ENCODE peak calls at places on chromosomes 3 and 15, in nine cellular contexts. S, L, Z, W, F, X, V, I and A are unnamed samples.

GRCh38 chr3:129224984-129225393 is 24.4 kb upstream of the COPG1 start:
- DNase-seq in V (peak; percentile 86), X (peak; percentile 71), I (peak; percentile 87), Z (peak; percentile 87), L (peak; percentile 99), W (peak; percentile 59), S (peak; percentile 92), F (peak; percentile 86), A (peak; percentile 36)

GRCh38 chr3:127964816-127965215 is 49.8 kb downstream of the KBTBD12 start:
- DNase-seq in V (no peak), S (no peak), L (peak; percentile 57), W (no peak), X (no peak), Z (no peak), I (no peak), F (no peak), A (no peak)

GRCh38 chr3:31848163-31848848 is 132.8 kb downstream of the OSBPL10 start:
- DNase-seq in F (no peak), W (no peak), V (no peak), X (no peak), Z (no peak), I (no peak), S (peak; percentile 18), L (no peak), A (no peak)

GRCh38 chr3:142910280-142910679 is 21.4 kb upstream of the PCOLCE2 start:
- DNase-seq in S (no peak), V (no peak), I (no peak), W (no peak), F (no peak), X (no peak), L (no peak), Z (no peak), A (no peak)

GRCh38 chr3:179174898-179175297 is 26.7 kb downstream of the PIK3CA start:
- DNase-seq in L (no peak), W (no peak), S (no peak), I (no peak), Z (no peak), F (no peak), V (no peak), X (peak; percentile 26), A (no peak)

GRCh38 chr3:134336587-134336986 is 37.7 kb downstream of the AMOTL2 start:
- DNase-seq in S (no peak), F (no peak), W (no peak), V (no peak), I (no peak), Z (no peak), L (no peak), X (no peak), A (no peak)

GRCh38 chr15:90000175-90000923 is 775 bp upstream of the ZNF710 start:
- DNase-seq in I (peak; percentile 87), L (no peak), V (no peak), F (peak; percentile 74), W (no peak), S (no peak), X (peak; percentile 37), Z (peak; percentile 29), A (peak; percentile 50)

GRCh38 chr3:73868688-73869315 is 244.1 kb upstream of the PDZRN3 start:
- DNase-seq in Z (no peak), L (no peak), F (peak; percentile 15), I (no peak), X (peak; percentile 5), V (peak; percentile 16), W (peak; percentile 79), S (peak; percentile 12), A (peak; percentile 1)

GRCh38 chr3:13040381-13041074 is 32.7 kb downstream of the IQSEC1 start:
- DNase-seq in X (no peak), Z (no peak), L (no peak), I (peak; percentile 92), S (no peak), V (no peak), W (no peak), F (no peak), A (peak; percentile 28)

GRCh38 chr15:62440310-62440709 is 275.2 kb upstream of the C2CD4B start:
- DNase-seq in X (no peak), V (no peak), L (no peak), Z (no peak), I (no peak), S (no peak), W (no peak), F (no peak), A (no peak)

GRCh38 chr3:71066356-71066755 is 517.2 kb downstream of the FOXP1 start:
- DNase-seq in I (no peak), F (peak; percentile 61), V (no peak), W (no peak), X (peak; percentile 62), L (no peak), Z (peak; percentile 44), S (no peak), A (no peak)

GRCh38 chr3:115401298-115401697 is 222.0 kb upstream of the GAP43 start:
- DNase-seq in L (no peak), W (no peak), I (no peak), Z (no peak), X (peak; percentile 61), F (no peak), S (no peak), V (peak; percentile 23), A (no peak)

GRCh38 chr3:132417695-132418520 is 606 bp downstream of the DNAJC13 start:
- DNase-seq in W (peak; percentile 33), V (peak; percentile 57), F (peak; percentile 88), Z (peak; percentile 48), X (peak; percentile 86), I (no peak), S (peak; percentile 53), L (peak; percentile 20), A (peak; percentile 77)

GRCh38 chr3:59809016-59809415 is 759.2 kb upstream of the CFAP20DC start:
- DNase-seq in W (no peak), S (no peak), I (no peak), L (no peak), F (no peak), Z (no peak), X (no peak), V (peak; percentile 5), A (no peak)

GRCh38 chr3:172061724-172062184 is 22.4 kb downstream of the FNDC3B start:
- DNase-seq in F (peak; percentile 76), L (no peak), I (no peak), S (peak; percentile 88), X (peak; percentile 69), Z (no peak), V (peak; percentile 33), W (no peak), A (no peak)

GRCh38 chr3:52775877-52776276 is 1.5 kb upstream of the ITIH1 start:
- DNase-seq in X (no peak), F (no peak), I (no peak), V (no peak), W (no peak), S (peak; percentile 39), L (no peak), Z (no peak), A (no peak)

GRCh38 chr3:151864423-151865101 is 8.9 kb upstream of the SUCNR1 start:
- DNase-seq in L (no peak), S (no peak), Z (no peak), W (no peak), I (no peak), F (peak; percentile 55), X (peak; percentile 84), V (peak; percentile 45), A (peak; percentile 12)

GRCh38 chr3:69251078-69251805 is 128.8 kb upstream of the LMOD3 start:
- DNase-seq in L (no peak), I (no peak), V (no peak), W (no peak), Z (no peak), F (no peak), S (no peak), X (no peak), A (no peak)

DNA sequence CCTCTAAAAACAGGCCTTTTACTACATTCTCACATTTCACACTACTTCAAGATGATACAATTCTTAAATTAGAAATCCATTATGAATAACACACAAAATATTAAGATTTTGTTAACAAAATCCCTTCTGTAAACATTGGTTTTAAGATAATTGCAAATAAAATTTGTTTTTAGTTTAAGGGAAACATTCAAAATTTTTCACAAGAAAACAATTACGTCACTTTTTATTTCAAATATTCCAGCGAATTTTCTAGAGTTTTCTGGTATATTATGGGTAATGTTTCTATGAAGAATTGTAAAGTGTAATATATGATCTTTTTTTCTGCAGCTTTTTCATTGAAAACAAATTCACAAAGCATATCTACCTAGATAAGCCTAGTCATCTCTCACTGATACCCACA is 5.9 kb downstream of the ARPP21 start:
- DNase-seq in I (no peak), W (no peak), L (no peak), X (no peak), Z (no peak), F (no peak), V (no peak), S (no peak), A (no peak)
- TF ChIP-seq POLR2A in I (no peak), W (no peak), L (no peak), X (no peak), Z (no peak), F (no peak), V (no peak), S (no peak), A (no peak)

DNA sequence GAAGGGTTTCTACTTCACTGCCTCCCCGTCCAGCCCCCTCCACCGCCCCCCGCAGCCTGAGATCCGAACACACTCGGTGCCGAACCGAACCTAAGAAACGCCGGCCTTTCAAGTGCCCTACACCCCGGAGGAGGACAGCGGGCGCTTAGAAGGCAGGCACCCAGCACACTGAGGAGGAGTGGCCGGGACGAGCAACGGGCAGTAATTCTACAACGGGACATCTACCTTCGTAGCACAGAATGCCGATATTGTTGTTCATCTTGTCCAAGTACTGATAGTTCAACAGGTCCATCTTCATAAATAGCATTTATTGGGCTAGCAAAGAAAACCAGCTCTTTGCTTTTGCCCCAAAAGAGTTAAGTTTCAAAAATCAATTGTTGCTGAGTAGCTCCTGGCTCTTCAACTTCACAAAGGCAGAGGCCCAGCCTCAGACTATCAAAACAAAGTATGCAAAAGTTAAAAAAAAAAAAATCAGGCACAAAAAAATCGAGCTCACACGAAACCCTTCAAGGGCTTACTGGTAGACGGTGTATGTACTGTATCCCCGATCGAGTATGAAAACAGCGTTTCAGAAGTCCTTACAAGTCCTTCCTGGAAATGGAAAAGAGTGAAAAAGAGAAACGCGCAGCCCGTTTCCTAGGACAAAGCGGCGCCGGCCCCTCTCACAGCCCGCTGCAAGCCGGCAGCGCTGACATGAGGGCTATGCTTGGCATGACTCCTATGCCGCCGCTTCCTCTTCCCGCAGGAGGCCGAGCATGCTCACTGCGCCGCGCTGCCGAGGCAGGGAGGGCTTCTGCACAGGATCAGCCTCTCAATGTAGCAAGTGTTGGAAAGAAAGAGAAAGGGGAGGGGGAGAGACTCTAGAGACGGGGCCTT is at the start of gene VGLL4:
- DNase-seq in F (peak; percentile 97), V (peak; percentile 83), X (peak; percentile 95), L (peak; percentile 86), Z (peak; percentile 89), W (peak; percentile 77), S (peak; percentile 80), I (peak; percentile 95), A (peak; percentile 80)
- TF ChIP-seq POLR2A in F (peak; percentile 45), V (peak; percentile 75), X (peak; percentile 95), L (peak; percentile 88), Z (peak; percentile 73), W (peak; percentile 73), S (peak; percentile 63), I (peak; percentile 73), A (peak; percentile 73)

GRCh38 chr3:49929333-49930240 is at the start of gene MON1A:
- DNase-seq in V (peak; percentile 86), F (peak; percentile 88), W (peak; percentile 92), I (peak; percentile 99), S (peak; percentile 91), Z (peak; percentile 97), L (peak; percentile 94), X (peak; percentile 93), A (peak; percentile 91)
- TF ChIP-seq POLR2A in V (peak; percentile 22), F (peak; percentile 47), W (peak; percentile 29), I (peak; percentile 47), S (peak; percentile 64), Z (peak; percentile 76), L (peak; percentile 88), X (peak; percentile 80), A (peak; percentile 63)

GRCh38 chr15:59303641-59304433 is 68.8 kb downstream of the MYO1E start:
- DNase-seq in X (no peak), S (peak; percentile 46), L (no peak), F (no peak), I (no peak), Z (no peak), V (peak; percentile 78), W (no peak), A (no peak)
- TF ChIP-seq POLR2A in X (no peak), S (no peak), L (no peak), F (no peak), I (no peak), Z (no peak), V (no peak), W (no peak), A (no peak)